ENCODE peak calls at places on chromosome 5, in five cellular contexts. Y, S, V, E and I are unnamed samples.

GRCh38 chr5:124343451-124343867 is 403.0 kb downstream of the ZNF608 start:
- DNase-seq in Y (peak; percentile 18), S (no peak), V (no peak), E (no peak), I (peak; percentile 76)

GRCh38 chr5:145762833-145763232 is 72.3 kb downstream of the PRELID2 start:
- DNase-seq in Y (no peak), S (no peak), V (no peak), E (no peak), I (no peak)

GRCh38 chr5:143248822-143249579 is 154.5 kb downstream of the NR3C1 start:
- DNase-seq in Y (no peak), S (no peak), V (no peak), E (no peak), I (peak; percentile 65)

GRCh38 chr5:33346534-33346933 is 94.2 kb upstream of the TARS1 start:
- DNase-seq in Y (no peak), S (peak; percentile 24), V (no peak), E (no peak), I (no peak)

GRCh38 chr5:116484645-116485044 is 90.0 kb downstream of the SEMA6A start:
- DNase-seq in Y (no peak), S (no peak), V (no peak), E (no peak), I (no peak)

GRCh38 chr5:17267099-17267498 is 49.7 kb downstream of the BASP1 start:
- DNase-seq in Y (no peak), S (no peak), V (no peak), E (no peak), I (no peak)

GRCh38 chr5:25544652-25545249 is 900.0 kb upstream of the CDH10 start:
- DNase-seq in Y (no peak), S (peak; percentile 62), V (no peak), E (peak; percentile 25), I (peak; percentile 1)

GRCh38 chr5:63805151-63805550 is 157.1 kb downstream of the HTR1A start:
- DNase-seq in Y (no peak), S (no peak), V (no peak), E (no peak), I (no peak)

GRCh38 chr5:149063901-149064478 is 1.1 kb upstream of the SH3TC2 start:
- DNase-seq in Y (no peak), S (no peak), V (no peak), E (no peak), I (no peak)

GRCh38 chr5:141567513-141568117 is 51.2 kb downstream of the DIAPH1 start:
- DNase-seq in Y (no peak), S (peak; percentile 21), V (no peak), E (no peak), I (peak; percentile 39)

GRCh38 chr5:113106821-113107220 is 130.2 kb downstream of the DCP2 start:
- DNase-seq in Y (no peak), S (no peak), V (no peak), E (no peak), I (no peak)

GRCh38 chr5:180808461-180809000 is 5.9 kb upstream of the MGAT1 start:
- DNase-seq in Y (no peak), S (no peak), V (no peak), E (no peak), I (no peak)

GRCh38 chr5:77239126-77239741 is 28.8 kb downstream of the PDE8B start:
- DNase-seq in Y (no peak), S (peak; percentile 23), V (no peak), E (no peak), I (peak; percentile 41)

GRCh38 chr5:13860176-13860575 is 84.3 kb downstream of the DNAH5 start:
- DNase-seq in Y (no peak), S (no peak), V (no peak), E (no peak), I (no peak)

GRCh38 chr5:141677415-141677814 is 4.6 kb downstream of the ARAP3 start:
- DNase-seq in Y (no peak), S (no peak), V (no peak), E (no peak), I (no peak)

GRCh38 chr5:135154961-135155360 is 120.9 kb upstream of the PITX1 start:
- DNase-seq in Y (no peak), S (no peak), V (no peak), E (no peak), I (no peak)

GRCh38 chr5:126917918-126918623 is 112.3 kb downstream of the MARCHF3 start:
- DNase-seq in Y (no peak), S (no peak), V (no peak), E (no peak), I (peak; percentile 29)

GRCh38 chr5:15734058-15734457 is 234.1 kb downstream of the FBXL7 start:
- DNase-seq in Y (no peak), S (no peak), V (no peak), E (no peak), I (no peak)

GRCh38 chr5:36944607-36945225 is 68.1 kb downstream of the NIPBL start:
- DNase-seq in Y (peak; percentile 39), S (peak; percentile 70), V (no peak), E (no peak), I (peak; percentile 84)

DNA sequence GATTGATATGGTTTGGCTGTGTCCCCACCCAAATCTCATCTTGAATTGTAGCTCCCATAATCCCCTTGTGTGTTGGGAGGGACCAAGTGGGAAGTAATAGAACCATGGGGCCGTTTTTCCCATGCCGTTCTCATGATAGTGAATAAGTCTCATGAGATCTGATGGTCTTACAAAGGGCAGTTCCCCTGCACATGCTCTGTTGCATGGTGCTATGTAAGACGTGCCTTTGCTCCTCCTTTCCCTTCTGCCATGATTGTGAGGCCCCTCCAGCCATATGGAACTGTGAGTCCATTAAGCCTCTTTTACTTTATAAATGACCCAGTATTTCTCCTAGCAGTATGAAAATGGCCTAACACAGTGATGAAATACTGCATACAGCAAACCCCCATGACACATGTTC is 84.8 kb upstream of the SELENOP start:
- DNase-seq in Y (no peak), S (no peak), V (no peak), E (no peak), I (no peak)
- TF ChIP-seq CTCF in Y (no peak), S (no peak), V (no peak), E (no peak), I (no peak)

DNA sequence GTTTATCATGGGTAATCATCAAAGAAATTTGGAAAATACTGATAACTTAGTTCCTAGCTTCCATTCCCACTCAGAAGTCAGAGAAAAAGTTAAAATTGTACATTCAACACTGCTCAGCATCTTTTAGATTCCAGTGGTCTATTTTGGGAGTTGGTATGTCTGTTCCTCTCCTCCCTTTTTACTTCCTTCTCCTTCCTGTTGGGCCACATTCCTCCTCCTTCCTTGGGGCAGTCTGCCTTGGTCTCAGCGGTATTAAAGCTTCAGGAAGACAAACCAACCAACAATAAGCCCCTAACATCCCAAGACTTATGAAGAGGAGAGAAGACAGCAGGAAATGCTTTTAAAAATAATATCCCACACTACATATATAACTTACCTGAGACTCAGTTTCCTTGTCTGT is 49.9 kb upstream of the SSBP2 start:
- DNase-seq in Y (no peak), S (no peak), V (no peak), E (no peak), I (no peak)
- H3K4me3 ChIP-seq in Y (no peak overlapping the region), S (no peak overlapping the region), V (no peak overlapping the region), E (no peak overlapping the region), I (no peak overlapping the region)

GRCh38 chr5:121949885-121950284 is 11.9 kb upstream of the SRFBP1 start:
- DNase-seq in Y (peak; percentile 24), S (peak; percentile 53), V (no peak), E (no peak), I (peak; percentile 75)
- TF ChIP-seq CTCF in Y (peak; percentile 67), S (peak; percentile 63), V (peak; percentile 40), E (peak; percentile 25), I (peak; percentile 79)

GRCh38 chr5:138272681-138273080 is 1.7 kb downstream of the GFRA3 start:
- DNase-seq in Y (no peak), S (no peak), V (no peak), E (no peak), I (no peak)

GRCh38 chr5:138274189-138274853 is at the start of gene GFRA3:
- DNase-seq in Y (no peak), S (no peak), V (no peak), E (no peak), I (peak; percentile 7)

GRCh38 chr5:138275379-138275782 is 960 bp upstream of the GFRA3 start:
- DNase-seq in Y (no peak), S (no peak), V (no peak), E (no peak), I (no peak)

GRCh38 chr5:138275895-138276294 is 1.5 kb upstream of the GFRA3 start:
- DNase-seq in Y (no peak), S (no peak), V (no peak), E (no peak), I (no peak)

GRCh38 chr5:138273834-138274188 is 610 bp downstream of the GFRA3 start:
- DNase-seq in Y (no peak), S (no peak), V (no peak), E (no peak), I (no peak)
- H3K4me3 ChIP-seq in Y (peak overlapping the region; percentile 25), S (no peak overlapping the region), V (no peak overlapping the region), E (peak overlapping the region; percentile 50), I (peak overlapping the region; percentile 39)

DNA sequence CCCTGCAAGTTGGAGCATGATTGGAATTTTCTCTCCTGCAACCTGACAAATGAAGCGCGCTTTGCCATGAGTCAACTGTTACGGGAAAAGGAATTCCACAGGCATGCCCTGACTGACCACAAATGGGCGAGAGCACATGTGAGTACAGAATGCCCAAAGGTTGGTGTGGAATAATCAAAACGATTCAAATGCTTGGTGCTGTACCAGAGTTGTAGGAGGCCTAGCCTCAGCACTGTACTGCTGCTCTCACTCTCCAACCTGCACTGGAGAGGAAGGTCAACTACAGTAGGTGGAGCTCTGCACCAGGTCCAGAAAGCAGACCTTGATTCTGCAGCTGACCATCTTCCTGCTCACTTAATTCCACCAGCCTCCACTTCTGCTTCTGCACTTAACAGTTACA is 406.9 kb upstream of the ACTBL2 start:
- DNase-seq in Y (peak; percentile 60), S (peak; percentile 52), V (no peak), E (no peak), I (peak; percentile 68)
- TF ChIP-seq CTCF in Y (peak; percentile 55), S (peak; percentile 42), V (no peak), E (no peak), I (peak; percentile 43)

GRCh38 chr5:75412111-75412990 is 75.3 kb downstream of the HMGCR start:
- DNase-seq in Y (no peak), S (no peak), V (no peak), E (no peak), I (no peak)

DNA sequence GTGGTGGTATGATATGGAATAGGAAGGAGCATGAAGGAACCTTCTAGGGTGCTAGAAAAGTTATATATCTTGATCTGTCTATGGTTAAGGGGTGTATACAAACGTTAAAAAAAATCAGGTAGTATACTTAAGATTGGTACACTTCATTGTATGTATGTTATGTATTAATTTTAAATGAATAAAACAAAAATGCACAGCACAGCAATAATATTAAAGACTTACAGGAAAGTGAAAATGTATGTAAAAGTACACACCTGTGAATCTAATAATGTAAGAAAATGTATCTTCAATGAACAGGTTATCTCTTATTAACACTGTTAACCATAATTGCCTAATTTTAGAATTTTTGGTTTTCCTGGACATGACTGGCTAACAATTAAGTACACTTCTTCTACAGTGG is 77.2 kb downstream of the HMGCR start:
- DNase-seq in Y (no peak), S (no peak), V (no peak), E (no peak), I (no peak)
- H3K4me3 ChIP-seq in Y (no peak overlapping the region), S (no peak overlapping the region), V (no peak overlapping the region), E (no peak overlapping the region), I (no peak overlapping the region)